ENCODE peak calls at places on chromosomes 13 and 19, in ten cellular contexts. One of them, this sample, is unnamed.

GRCh38 chr19:17114414-17114831 is 38.8 kb downstream of the MYO9B start:
- DNase-seq in EL: no peak
- DNase-seq in psoas muscle: no peak
- DNase-seq in left colon: no peak
- DNase-seq in ascending aorta: no peak
- DNase-seq in H54: no peak
- DNase-seq in fibroblast of the aortic adventitia: no peak
- DNase-seq in vagina: no peak
- DNase-seq in HT1080: no peak
- DNase-seq in PC-3: peak; percentile 44
- DNase-seq in this sample: no peak

GRCh38 chr13:26658491-26658890 is 101.0 kb downstream of the WASF3 start:
- DNase-seq in EL: no peak
- DNase-seq in psoas muscle: no peak
- DNase-seq in left colon: no peak
- DNase-seq in ascending aorta: no peak
- DNase-seq in H54: no peak
- DNase-seq in fibroblast of the aortic adventitia: no peak
- DNase-seq in vagina: no peak
- DNase-seq in HT1080: no peak
- DNase-seq in PC-3: no peak
- DNase-seq in this sample: no peak

GRCh38 chr19:45657520-45658163 is 10.4 kb upstream of the GIPR start:
- DNase-seq in EL: no peak
- DNase-seq in psoas muscle: no peak
- DNase-seq in left colon: no peak
- DNase-seq in ascending aorta: no peak
- DNase-seq in H54: no peak
- DNase-seq in fibroblast of the aortic adventitia: no peak
- DNase-seq in vagina: no peak
- DNase-seq in HT1080: no peak
- DNase-seq in PC-3: no peak
- DNase-seq in this sample: no peak

GRCh38 chr19:55304980-55305379 is 20.2 kb downstream of the TMEM150B start:
- DNase-seq in EL: no peak
- DNase-seq in psoas muscle: no peak
- DNase-seq in left colon: no peak
- DNase-seq in ascending aorta: no peak
- DNase-seq in H54: no peak
- DNase-seq in fibroblast of the aortic adventitia: no peak
- DNase-seq in vagina: no peak
- DNase-seq in HT1080: no peak
- DNase-seq in PC-3: no peak
- DNase-seq in this sample: no peak

GRCh38 chr19:35732540-35733179 is 9.6 kb downstream of the IGFLR1 start:
- DNase-seq in EL: no peak
- DNase-seq in psoas muscle: no peak
- DNase-seq in left colon: no peak
- DNase-seq in ascending aorta: no peak
- DNase-seq in H54: no peak
- DNase-seq in fibroblast of the aortic adventitia: no peak
- DNase-seq in vagina: no peak
- DNase-seq in HT1080: no peak
- DNase-seq in PC-3: no peak
- DNase-seq in this sample: no peak

GRCh38 chr19:4580021-4580901 is 20.8 kb upstream of the SEMA6B start:
- DNase-seq in EL: no peak
- DNase-seq in psoas muscle: no peak
- DNase-seq in left colon: no peak
- DNase-seq in ascending aorta: no peak
- DNase-seq in H54: no peak
- DNase-seq in fibroblast of the aortic adventitia: no peak
- DNase-seq in vagina: no peak
- DNase-seq in HT1080: no peak
- DNase-seq in PC-3: no peak
- DNase-seq in this sample: no peak

GRCh38 chr13:109180905-109181425 is 551.6 kb downstream of the MYO16 start:
- DNase-seq in EL: peak; percentile 93
- DNase-seq in psoas muscle: no peak
- DNase-seq in left colon: no peak
- DNase-seq in ascending aorta: no peak
- DNase-seq in H54: peak; percentile 44
- DNase-seq in fibroblast of the aortic adventitia: peak; percentile 47
- DNase-seq in vagina: no peak
- DNase-seq in HT1080: peak; percentile 86
- DNase-seq in PC-3: no peak
- DNase-seq in this sample: no peak

GRCh38 chr13:48231080-48231479 is 1.9 kb upstream of the ITM2B start:
- DNase-seq in EL: no peak
- DNase-seq in psoas muscle: no peak
- DNase-seq in left colon: no peak
- DNase-seq in ascending aorta: no peak
- DNase-seq in H54: no peak
- DNase-seq in fibroblast of the aortic adventitia: peak; percentile 84
- DNase-seq in vagina: no peak
- DNase-seq in HT1080: no peak
- DNase-seq in PC-3: no peak
- DNase-seq in this sample: no peak

GRCh38 chr13:37263881-37264280 is 158.4 kb upstream of the CSNK1A1L start:
- DNase-seq in EL: no peak
- DNase-seq in psoas muscle: no peak
- DNase-seq in left colon: no peak
- DNase-seq in ascending aorta: no peak
- DNase-seq in H54: no peak
- DNase-seq in fibroblast of the aortic adventitia: no peak
- DNase-seq in vagina: no peak
- DNase-seq in HT1080: no peak
- DNase-seq in PC-3: no peak
- DNase-seq in this sample: no peak

GRCh38 chr19:51361228-51361627 is 5.0 kb downstream of the ETFB start:
- DNase-seq in EL: no peak
- DNase-seq in psoas muscle: no peak
- DNase-seq in left colon: no peak
- DNase-seq in ascending aorta: no peak
- DNase-seq in H54: no peak
- DNase-seq in fibroblast of the aortic adventitia: no peak
- DNase-seq in vagina: no peak
- DNase-seq in HT1080: no peak
- DNase-seq in PC-3: no peak
- DNase-seq in this sample: no peak

GRCh38 chr13:41621716-41622508 is 164.6 kb downstream of the RGCC start:
- DNase-seq in EL: no peak
- DNase-seq in psoas muscle: no peak
- DNase-seq in left colon: no peak
- DNase-seq in ascending aorta: no peak
- DNase-seq in H54: no peak
- DNase-seq in fibroblast of the aortic adventitia: peak; percentile 52
- DNase-seq in vagina: no peak
- DNase-seq in HT1080: no peak
- DNase-seq in PC-3: no peak
- DNase-seq in this sample: no peak

GRCh38 chr13:44157614-44158013 is 216.0 kb upstream of the SERP2 start:
- DNase-seq in EL: no peak
- DNase-seq in psoas muscle: no peak
- DNase-seq in left colon: no peak
- DNase-seq in ascending aorta: no peak
- DNase-seq in H54: no peak
- DNase-seq in fibroblast of the aortic adventitia: no peak
- DNase-seq in vagina: no peak
- DNase-seq in HT1080: no peak
- DNase-seq in PC-3: no peak
- DNase-seq in this sample: no peak

GRCh38 chr13:51729853-51730553 is 74.0 kb downstream of the DHRS12 start:
- DNase-seq in EL: peak; percentile 90
- DNase-seq in psoas muscle: peak; percentile 69
- DNase-seq in left colon: no peak
- DNase-seq in ascending aorta: peak; percentile 90
- DNase-seq in H54: peak; percentile 23
- DNase-seq in fibroblast of the aortic adventitia: peak; percentile 84
- DNase-seq in vagina: no peak
- DNase-seq in HT1080: peak; percentile 84
- DNase-seq in PC-3: peak; percentile 74
- DNase-seq in this sample: no peak

GRCh38 chr13:49185264-49185663 is 34.9 kb upstream of the MLNR start:
- DNase-seq in EL: no peak
- DNase-seq in psoas muscle: no peak
- DNase-seq in left colon: no peak
- DNase-seq in ascending aorta: no peak
- DNase-seq in H54: no peak
- DNase-seq in fibroblast of the aortic adventitia: no peak
- DNase-seq in vagina: no peak
- DNase-seq in HT1080: peak; percentile 34
- DNase-seq in PC-3: peak; percentile 25
- DNase-seq in this sample: no peak

GRCh38 chr13:44668707-44669106 is 92.6 kb upstream of the TSC22D1 start:
- DNase-seq in EL: peak; percentile 66
- DNase-seq in psoas muscle: no peak
- DNase-seq in left colon: no peak
- DNase-seq in ascending aorta: no peak
- DNase-seq in H54: no peak
- DNase-seq in fibroblast of the aortic adventitia: peak; percentile 23
- DNase-seq in vagina: no peak
- DNase-seq in HT1080: no peak
- DNase-seq in PC-3: peak; percentile 55
- DNase-seq in this sample: no peak

GRCh38 chr19:36115453-36116343 is at the start of gene TBCB:
- DNase-seq in EL: no peak
- DNase-seq in psoas muscle: peak; percentile 86
- DNase-seq in left colon: peak; percentile 91
- DNase-seq in ascending aorta: no peak
- DNase-seq in H54: peak; percentile 83
- DNase-seq in fibroblast of the aortic adventitia: peak; percentile 29
- DNase-seq in vagina: peak; percentile 90
- DNase-seq in HT1080: peak; percentile 48
- DNase-seq in PC-3: no peak
- DNase-seq in this sample: peak; percentile 86

This sample was measured in GM12891.